ENCODE peak calls at places on chromosomes 7 and 10, in four cellular contexts. L is IMR-90, M is H9, D is H1. R is an unnamed sample.

GRCh38 chr7:50352282-50352681 is 47.8 kb downstream of the IKZF1 start:
- DNase-seq in D (no peak), L (no peak), M (no peak), R (no peak)

GRCh38 chr10:78644550-78644949 is 424.2 kb upstream of the ZMIZ1 start:
- DNase-seq in M (no peak), D (no peak), L (no peak), R (no peak)

GRCh38 chr7:51455948-51456347 is 139.3 kb upstream of the COBL start:
- DNase-seq in L (no peak), M (no peak), D (no peak), R (no peak)

GRCh38 chr10:52383088-52383487 is 69.0 kb downstream of the DKK1 start:
- DNase-seq in D (no peak), M (no peak), L (no peak), R (no peak)

GRCh38 chr10:81957976-81958375 is 83.0 kb downstream of the NRG3 start:
- DNase-seq in L (no peak), D (no peak), M (no peak), R (peak; percentile 22)

GRCh38 chr7:133827707-133828580 is 299.2 kb upstream of the LRGUK start:
- DNase-seq in L (peak; percentile 17), D (no peak), M (no peak), R (peak; percentile 78)

GRCh38 chr10:7302393-7303054 is 108.3 kb downstream of the SFMBT2 start:
- DNase-seq in M (no peak), L (peak; percentile 2), D (no peak), R (no peak)

GRCh38 chr7:154929006-154929726 is 73.8 kb downstream of the PAXIP1 start:
- DNase-seq in M (no peak), L (no peak), D (no peak), R (no peak)

GRCh38 chr7:37145682-37146081 is 303.0 kb downstream of the ELMO1 start:
- DNase-seq in L (no peak), M (no peak), D (no peak), R (no peak)

GRCh38 chr10:31961264-31961663 is 32.6 kb upstream of the ARHGAP12 start:
- DNase-seq in D (no peak), L (no peak), M (no peak), R (no peak)

GRCh38 chr10:74103560-74104248 is 46.9 kb downstream of the AP3M1 start:
- DNase-seq in D (no peak), L (peak; percentile 42), M (no peak), R (peak; percentile 71)

GRCh38 chr10:120423350-120424197 is 33.5 kb upstream of the PLPP4 start:
- DNase-seq in M (peak; percentile 47), L (peak; percentile 13), D (peak; percentile 79), R (peak; percentile 63)

GRCh38 chr10:78267070-78267469 is 233.4 kb downstream of the RPS24 start:
- DNase-seq in M (no peak), D (no peak), L (peak; percentile 58), R (no peak)

GRCh38 chr10:3783313-3783689 is 1.7 kb downstream of the KLF6 start:
- DNase-seq in D (peak; percentile 54), M (peak; percentile 53), L (peak; percentile 86), R (peak; percentile 81)

GRCh38 chr7:68559518-68559917 is 1038.8 kb upstream of the AUTS2 start:
- DNase-seq in L (no peak), D (no peak), M (no peak), R (no peak)

GRCh38 chr7:121039994-121040393 is 51.5 kb downstream of the CPED1 start:
- DNase-seq in M (no peak), D (no peak), L (no peak), R (no peak)

DNA sequence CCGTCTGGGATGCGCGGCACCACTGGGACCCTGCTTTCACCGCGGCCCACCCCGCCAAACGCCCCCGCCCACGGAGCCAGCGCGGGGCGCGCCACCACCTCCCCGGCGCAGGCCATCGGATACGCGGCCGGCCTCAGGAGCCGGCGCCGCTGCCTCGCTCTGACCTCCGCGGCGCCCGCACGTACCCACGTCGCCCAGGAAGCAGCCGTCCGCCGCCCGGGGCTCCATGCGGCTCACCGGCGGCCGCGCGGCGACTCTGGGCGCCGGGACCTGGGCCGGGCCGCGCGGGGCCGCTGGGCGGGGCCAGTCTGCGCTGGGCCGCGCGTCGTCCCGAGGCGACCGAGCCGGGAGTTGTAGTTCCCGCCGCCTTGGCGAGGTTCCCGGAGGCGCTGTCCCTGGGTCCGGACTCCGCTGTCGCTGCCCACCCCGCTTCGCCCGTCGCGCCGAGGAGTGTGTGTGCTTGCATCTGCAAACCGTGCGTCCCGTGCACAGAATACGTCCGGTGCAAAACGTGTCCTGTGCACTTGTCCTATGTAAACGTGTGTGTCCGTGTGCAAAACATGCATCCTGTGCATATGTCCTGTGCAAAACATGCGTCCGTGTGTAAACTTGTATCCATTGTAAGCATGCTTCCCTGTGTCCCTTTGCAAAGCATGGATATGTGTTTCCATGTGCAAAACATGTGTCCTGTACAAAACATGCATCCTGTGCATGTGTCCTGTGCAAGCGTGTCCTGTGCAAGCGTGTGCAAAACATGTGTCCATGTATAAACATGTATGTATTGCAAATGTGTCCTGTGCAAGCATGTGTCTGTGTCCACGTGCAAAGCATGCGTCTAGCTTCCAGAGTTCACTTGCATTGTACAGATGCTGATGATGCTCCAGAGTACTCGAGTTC is at the start of gene ASB13:
- DNase-seq in L (peak; percentile 20), D (peak; percentile 82), M (peak; percentile 72), R (peak; percentile 70)
- H3K23ac ChIP-seq in L (peak within 1 kb of the TSS; percentile 34), D (peak within 1 kb of the TSS; percentile 5), M (no peak within 1 kb of the TSS), R (peak within 1 kb of the TSS; percentile 80)

GRCh38 chr7:27740449-27741086 is 606 bp downstream of the TAX1BP1 start:
- DNase-seq in L (peak; percentile 67), D (peak; percentile 91), M (peak; percentile 96), R (peak; percentile 96)
- H3K27ac ChIP-seq in L (peak overlapping the region; percentile 90), D (peak overlapping the region; percentile 86), M (peak overlapping the region; percentile 21), R (peak overlapping the region; percentile 36)

GRCh38 chr10:60916025-60916424 is 28.0 kb downstream of the RHOBTB1 start:
- DNase-seq in M (peak; percentile 43), D (no peak), L (no peak), R (peak; percentile 62)
- H2BK5ac ChIP-seq in M (no peak overlapping the region), D (no peak overlapping the region), L (peak overlapping the region; percentile 7), R (no peak overlapping the region)

DNA sequence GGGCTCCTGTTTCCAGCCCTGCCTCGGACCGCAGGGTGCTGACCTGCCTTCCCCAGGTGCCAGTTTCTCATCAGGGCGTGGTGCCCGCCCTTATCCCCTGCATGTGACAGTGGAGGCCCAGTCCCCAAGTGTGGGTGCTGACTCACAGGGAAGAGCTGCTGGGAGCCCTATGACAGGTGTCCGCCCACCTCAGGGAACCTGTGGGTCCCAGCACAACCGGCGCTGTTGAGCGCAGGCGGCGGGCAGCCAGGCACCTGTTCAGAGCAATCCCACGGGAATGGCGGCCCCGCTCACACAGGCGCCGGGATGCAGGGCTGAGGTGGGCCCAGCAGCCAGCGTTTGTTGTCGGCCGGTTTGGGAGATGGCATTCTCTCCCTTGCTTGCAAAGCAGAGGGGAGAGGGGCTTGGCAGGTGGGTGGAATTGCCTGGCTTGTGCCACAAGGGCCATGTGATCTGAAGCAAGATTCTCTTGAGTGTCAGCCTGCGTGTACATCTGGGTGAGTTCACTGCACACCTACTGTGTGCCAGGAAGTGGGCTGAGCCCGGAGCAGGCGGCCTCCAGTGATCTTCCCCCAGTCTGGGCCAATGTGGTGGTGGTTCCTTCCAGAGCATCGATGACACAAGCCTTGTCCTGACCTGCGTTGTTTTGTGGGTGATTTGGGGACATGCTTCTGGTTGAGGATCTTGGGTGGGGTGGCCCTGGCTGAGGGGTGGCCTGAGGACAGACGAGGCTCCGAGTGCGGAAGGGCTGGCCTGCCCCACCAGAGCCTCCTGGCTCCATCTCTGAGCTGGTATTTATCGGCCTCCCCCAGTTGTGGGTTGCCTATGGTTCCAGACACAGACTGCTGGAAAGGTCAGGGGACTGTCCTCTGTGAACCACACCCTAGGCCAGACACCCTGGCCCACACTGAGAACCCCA is 2.4 kb downstream of the PWWP2B start:
- DNase-seq in D (no peak), L (no peak), M (no peak), R (no peak)
- H3K23ac ChIP-seq in D (no peak overlapping the region), L (no peak overlapping the region), M (no peak overlapping the region), R (no peak overlapping the region)